ENCODE peak calls at places on chromosomes 3 and 15, in five cellular contexts. Z is heart left ventricle, I is GM12865, Q is NCI-H2081, E is HEK293T. A is an unnamed sample.

GRCh38 chr3:100073555-100074307 is 40.6 kb downstream of the FILIP1L start:
- DNase-seq in Z (peak), I (peak), Q (no peak), E (no peak), A (no peak)

GRCh38 chr3:189630667-189631372 is 369 bp upstream of the TP63 start:
- DNase-seq in Z (no peak), I (peak), Q (no peak), E (no peak), A (peak)

GRCh38 chr3:32616267-32616962 is 45.8 kb upstream of the DYNC1LI1 start:
- DNase-seq in Z (no peak), I (no peak), Q (no peak), E (no peak), A (no peak)

GRCh38 chr3:61956236-61956635 is 394.9 kb downstream of the PTPRG start:
- DNase-seq in Z (no peak), I (no peak), Q (no peak), E (no peak), A (no peak)

GRCh38 chr3:8990266-8991215 is 27.3 kb upstream of the RAD18 start:
- DNase-seq in Z (no peak), I (no peak), Q (no peak), E (no peak), A (no peak)

GRCh38 chr3:189389346-189389745 is 217.6 kb downstream of the TPRG1 start:
- DNase-seq in Z (no peak), I (no peak), Q (no peak), E (no peak), A (no peak)

GRCh38 chr3:48398701-48399386 is 26.8 kb downstream of the FBXW12 start:
- DNase-seq in Z (no peak), I (no peak), Q (no peak), E (no peak), A (no peak)

GRCh38 chr3:99909714-99910508 is 92.2 kb downstream of the CMSS1 start:
- DNase-seq in Z (no peak), I (peak), Q (no peak), E (no peak), A (no peak)

GRCh38 chr3:11199902-11200678 is 45.8 kb downstream of the HRH1 start:
- DNase-seq in Z (no peak), I (no peak), Q (no peak), E (no peak), A (no peak)

GRCh38 chr15:89107984-89108383 is 19.7 kb downstream of the ABHD2 start:
- DNase-seq in Z (no peak), I (no peak), Q (no peak), E (no peak), A (no peak)

GRCh38 chr3:46564190-46565112 is 1.7 kb downstream of the LRRC2 start:
- DNase-seq in Z (peak), I (no peak), Q (no peak), E (no peak), A (no peak)

A was measured in GM13976.